ENCODE peak calls at places on chromosomes 4 and X, in six cellular contexts. One of them, this sample, is unnamed.

GRCh38 chr4:165360041-165360782 is 18.6 kb upstream of the CPE start:
- DNase-seq in Right ventricle myocardium superior: no peak
- DNase-seq in breast epithelium: no peak
- DNase-seq in occipital lobe: no peak
- DNase-seq in stimulated activated CD4-positive, alpha-beta T cell treated with anti-CD3 and anti-CD28 coated beads, Interleukin-2, amount 100 ng/mL, for 48 hours: no peak
- DNase-seq in fibroblast of mammary gland: peak
- DNase-seq in this sample: no peak

GRCh38 chr4:55723403-55723802 is 87.3 kb upstream of the NMU start:
- DNase-seq in Right ventricle myocardium superior: no peak
- DNase-seq in breast epithelium: no peak
- DNase-seq in occipital lobe: no peak
- DNase-seq in stimulated activated CD4-positive, alpha-beta T cell treated with anti-CD3 and anti-CD28 coated beads, Interleukin-2, amount 100 ng/mL, for 48 hours: no peak
- DNase-seq in fibroblast of mammary gland: no peak
- DNase-seq in this sample: no peak

GRCh38 chr4:159171287-159171686 is 68.4 kb downstream of the RAPGEF2 start:
- DNase-seq in Right ventricle myocardium superior: no peak
- DNase-seq in breast epithelium: no peak
- DNase-seq in occipital lobe: no peak
- DNase-seq in stimulated activated CD4-positive, alpha-beta T cell treated with anti-CD3 and anti-CD28 coated beads, Interleukin-2, amount 100 ng/mL, for 48 hours: no peak
- DNase-seq in fibroblast of mammary gland: peak
- DNase-seq in this sample: no peak

GRCh38 chr4:109820563-109820962 is 5.0 kb downstream of the GAR1 start:
- DNase-seq in Right ventricle myocardium superior: no peak
- DNase-seq in breast epithelium: no peak
- DNase-seq in occipital lobe: no peak
- DNase-seq in stimulated activated CD4-positive, alpha-beta T cell treated with anti-CD3 and anti-CD28 coated beads, Interleukin-2, amount 100 ng/mL, for 48 hours: no peak
- DNase-seq in fibroblast of mammary gland: peak
- DNase-seq in this sample: no peak

GRCh38 chr4:158722291-158722916 is 792 bp downstream of the PPID start:
- DNase-seq in Right ventricle myocardium superior: no peak
- DNase-seq in breast epithelium: no peak
- DNase-seq in occipital lobe: peak
- DNase-seq in stimulated activated CD4-positive, alpha-beta T cell treated with anti-CD3 and anti-CD28 coated beads, Interleukin-2, amount 100 ng/mL, for 48 hours: no peak
- DNase-seq in fibroblast of mammary gland: peak
- DNase-seq in this sample: no peak

GRCh38 chr4:123740236-123740635 is 343.6 kb downstream of the SPRY1 start:
- DNase-seq in Right ventricle myocardium superior: no peak
- DNase-seq in breast epithelium: no peak
- DNase-seq in occipital lobe: no peak
- DNase-seq in stimulated activated CD4-positive, alpha-beta T cell treated with anti-CD3 and anti-CD28 coated beads, Interleukin-2, amount 100 ng/mL, for 48 hours: no peak
- DNase-seq in fibroblast of mammary gland: no peak
- DNase-seq in this sample: no peak

GRCh38 chr4:98006814-98007412 is 136.4 kb downstream of the STPG2 start:
- DNase-seq in Right ventricle myocardium superior: no peak
- DNase-seq in breast epithelium: no peak
- DNase-seq in occipital lobe: no peak
- DNase-seq in stimulated activated CD4-positive, alpha-beta T cell treated with anti-CD3 and anti-CD28 coated beads, Interleukin-2, amount 100 ng/mL, for 48 hours: no peak
- DNase-seq in fibroblast of mammary gland: no peak
- DNase-seq in this sample: no peak

GRCh38 chr4:3257691-3258482 is 8.9 kb downstream of the MSANTD1 start:
- DNase-seq in Right ventricle myocardium superior: peak
- DNase-seq in breast epithelium: peak
- DNase-seq in occipital lobe: no peak
- DNase-seq in stimulated activated CD4-positive, alpha-beta T cell treated with anti-CD3 and anti-CD28 coated beads, Interleukin-2, amount 100 ng/mL, for 48 hours: no peak
- DNase-seq in fibroblast of mammary gland: peak
- DNase-seq in this sample: no peak

GRCh38 chr4:6991771-6992557 is 51.2 kb upstream of the TADA2B start:
- DNase-seq in Right ventricle myocardium superior: no peak
- DNase-seq in breast epithelium: no peak
- DNase-seq in occipital lobe: peak
- DNase-seq in stimulated activated CD4-positive, alpha-beta T cell treated with anti-CD3 and anti-CD28 coated beads, Interleukin-2, amount 100 ng/mL, for 48 hours: no peak
- DNase-seq in fibroblast of mammary gland: peak
- DNase-seq in this sample: no peak

GRCh38 chrX:18026171-18026570 is 165.1 kb upstream of the RAI2 start:
- DNase-seq in Right ventricle myocardium superior: peak
- DNase-seq in breast epithelium: no peak
- DNase-seq in occipital lobe: no peak
- DNase-seq in stimulated activated CD4-positive, alpha-beta T cell treated with anti-CD3 and anti-CD28 coated beads, Interleukin-2, amount 100 ng/mL, for 48 hours: no peak
- DNase-seq in fibroblast of mammary gland: peak
- DNase-seq in this sample: no peak

GRCh38 chr4:16695896-16696295 is 202.5 kb downstream of the LDB2 start:
- DNase-seq in Right ventricle myocardium superior: no peak
- DNase-seq in breast epithelium: no peak
- DNase-seq in occipital lobe: no peak
- DNase-seq in stimulated activated CD4-positive, alpha-beta T cell treated with anti-CD3 and anti-CD28 coated beads, Interleukin-2, amount 100 ng/mL, for 48 hours: no peak
- DNase-seq in fibroblast of mammary gland: no peak
- DNase-seq in this sample: no peak

GRCh38 chr4:128275351-128275750 is 12.3 kb downstream of the PGRMC2 start:
- DNase-seq in Right ventricle myocardium superior: no peak
- DNase-seq in breast epithelium: no peak
- DNase-seq in occipital lobe: no peak
- DNase-seq in stimulated activated CD4-positive, alpha-beta T cell treated with anti-CD3 and anti-CD28 coated beads, Interleukin-2, amount 100 ng/mL, for 48 hours: no peak
- DNase-seq in fibroblast of mammary gland: peak
- DNase-seq in this sample: no peak